ENCODE peak calls at places on chromosomes 12 and 14, in ten cellular contexts. Q, B, G, M, W, H, Z, L, R and P are unnamed samples.

GRCh38 chr14:104473244-104473565 is 106.4 kb upstream of the C14orf180 start:
- DNase-seq in L (no peak), Q (no peak), W (no peak), G (no peak), B (no peak), R (no peak), H (no peak), M (no peak), Z (no peak), P (no peak)

GRCh38 chr12:124713436-124714082 is 146.1 kb upstream of the NCOR2 start:
- DNase-seq in Z (no peak), R (peak; percentile 45), G (no peak), M (peak; percentile 93), W (no peak), H (peak; percentile 36), Q (peak; percentile 81), B (no peak), L (peak; percentile 87), P (no peak)

GRCh38 chr14:35052637-35053036 is 6.6 kb downstream of the FAM177A1 start:
- DNase-seq in Z (no peak), H (no peak), M (no peak), G (no peak), R (no peak), B (no peak), Q (no peak), W (no peak), L (no peak), P (no peak)

GRCh38 chr14:63908667-63909264 is 56.0 kb downstream of the SYNE2 start:
- DNase-seq in G (no peak), R (no peak), H (no peak), L (no peak), M (no peak), Z (no peak), W (no peak), B (no peak), Q (no peak), P (no peak)

GRCh38 chr12:131321988-131322387 is 368.3 kb downstream of the ADGRD1 start:
- DNase-seq in Q (no peak), Z (no peak), W (no peak), G (no peak), B (no peak), H (no peak), M (no peak), L (peak; percentile 43), R (no peak), P (no peak)

GRCh38 chr14:101721951-101722661 is 39.4 kb upstream of the PPP2R5C start:
- DNase-seq in Q (no peak), W (no peak), H (peak; percentile 51), G (no peak), B (peak; percentile 88), M (no peak), L (peak; percentile 89), R (peak; percentile 45), Z (no peak), P (peak; percentile 65)

GRCh38 chr12:58703911-58704310 is 216.4 kb downstream of the LRIG3 start:
- DNase-seq in L (no peak), Q (no peak), W (no peak), R (no peak), Z (no peak), M (no peak), H (no peak), B (no peak), G (no peak), P (no peak)

GRCh38 chr12:29519585-29520182 is 22.2 kb upstream of the OVCH1 start:
- DNase-seq in B (no peak), Z (no peak), M (no peak), G (peak; percentile 27), Q (no peak), R (no peak), W (peak; percentile 23), H (no peak), L (peak; percentile 79), P (peak; percentile 26)

DNA sequence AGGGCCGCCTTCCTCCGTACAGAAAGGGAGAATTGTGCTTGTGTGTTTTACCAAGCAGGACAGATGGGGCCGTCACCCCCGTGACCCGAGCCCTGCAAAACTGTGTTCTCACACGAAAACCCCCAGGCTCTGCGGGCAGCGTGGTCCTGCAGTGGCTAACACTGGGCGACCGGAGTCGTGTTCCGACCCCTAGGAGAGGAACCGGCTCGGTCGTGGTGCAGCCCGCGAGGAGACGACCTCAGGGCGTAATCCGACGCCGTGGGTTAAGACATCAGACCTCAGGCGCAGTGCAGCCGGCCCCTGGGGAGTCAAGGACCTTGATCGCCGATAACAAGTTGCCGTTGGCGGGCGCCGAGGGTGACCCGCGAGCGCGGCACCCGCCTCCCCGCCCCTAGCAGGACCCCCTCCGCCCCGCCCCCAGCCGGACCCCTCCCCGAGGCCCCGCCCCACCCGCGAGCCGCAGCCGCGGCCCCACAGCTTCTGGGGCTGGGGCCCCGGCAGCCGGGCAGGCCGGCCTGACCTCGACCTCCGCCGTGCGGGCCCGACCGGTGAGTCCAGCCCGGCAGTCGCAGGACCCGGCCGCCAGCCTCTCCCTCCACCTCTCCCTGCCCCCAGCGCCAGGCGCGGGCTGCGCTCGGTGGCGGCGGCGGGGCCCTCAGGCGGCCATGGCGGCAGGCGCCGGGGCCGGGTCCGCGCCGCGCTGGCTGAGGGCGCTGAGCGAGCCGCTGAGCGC is at the start of gene CHPT1:
- DNase-seq in H (peak; percentile 82), G (peak; percentile 87), M (no peak), Z (peak; percentile 50), W (peak; percentile 95), B (peak; percentile 93), L (peak; percentile 98), R (peak; percentile 81), Q (peak; percentile 83), P (peak; percentile 84)
- TF ChIP-seq POLR2A in H (no peak), G (peak; percentile 59), M (peak; percentile 64), Z (peak; percentile 58), W (peak; percentile 73), B (no peak), L (peak; percentile 78), R (peak; percentile 57), Q (no peak), P (peak; percentile 42)

GRCh38 chr12:121813951-121814350 is 10.1 kb downstream of the SETD1B start:
- DNase-seq in L (no peak), W (no peak), B (no peak), Z (no peak), H (no peak), G (no peak), M (no peak), R (no peak), Q (no peak), P (no peak)

GRCh38 chr12:121810833-121811433 is 7.1 kb downstream of the SETD1B start:
- DNase-seq in Q (no peak), L (peak; percentile 67), G (no peak), B (no peak), W (no peak), H (no peak), Z (no peak), R (no peak), M (no peak), P (no peak)

GRCh38 chr12:121811434-121812319 is 7.9 kb downstream of the SETD1B start:
- DNase-seq in H (peak; percentile 77), W (peak; percentile 82), Z (peak; percentile 80), M (no peak), B (peak; percentile 93), R (peak; percentile 75), L (peak; percentile 91), Q (peak; percentile 87), G (peak; percentile 78), P (peak; percentile 80)

GRCh38 chr12:121812921-121813896 is 9.4 kb downstream of the SETD1B start:
- DNase-seq in W (peak; percentile 39), L (no peak), M (no peak), Q (peak; percentile 67), R (peak; percentile 18), G (peak; percentile 55), Z (no peak), B (no peak), H (peak; percentile 69), P (no peak)

DNA sequence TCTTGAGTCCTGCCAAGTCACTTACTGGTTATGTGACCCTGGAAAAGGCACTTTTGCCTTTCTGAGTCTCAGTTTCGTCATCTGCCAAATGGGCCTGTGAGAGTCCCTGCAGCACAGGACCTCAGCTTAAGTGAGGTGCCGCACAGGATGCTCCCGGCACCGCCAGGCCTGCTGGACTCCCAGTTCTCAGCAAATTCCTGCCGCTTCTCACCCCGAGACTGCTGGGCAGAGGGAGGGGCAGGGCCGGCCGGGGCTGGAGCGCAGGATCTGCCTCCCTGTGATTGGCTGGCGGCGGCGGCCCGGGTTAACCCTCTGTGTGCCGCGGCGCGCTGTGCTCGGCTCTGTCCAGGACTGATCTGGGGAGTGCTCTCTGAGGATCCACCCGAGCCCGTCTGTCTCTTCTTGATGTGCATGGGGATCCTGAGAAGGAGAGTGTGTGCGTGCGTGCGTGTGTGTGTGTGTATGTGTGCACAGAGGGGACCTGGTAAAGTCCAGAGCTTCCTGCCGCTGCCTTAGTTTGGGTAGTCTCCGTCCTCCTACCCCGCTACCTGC is 8.6 kb downstream of the SETD1B start:
- DNase-seq in G (peak; percentile 84), Q (peak; percentile 89), Z (peak; percentile 71), B (peak; percentile 93), L (no peak), H (peak; percentile 87), W (peak; percentile 93), R (peak; percentile 76), M (no peak), P (peak; percentile 85)
- TF ChIP-seq POLR2A in G (peak; percentile 32), Q (no peak), Z (no peak), B (no peak), L (no peak), H (no peak), W (no peak), R (no peak), M (no peak), P (peak; percentile 31)

GRCh38 chr12:48197549-48197966 is 5.5 kb downstream of the OR10AD1 start:
- DNase-seq in R (no peak), L (peak; percentile 49), M (peak; percentile 15), Q (no peak), Z (no peak), B (no peak), W (peak; percentile 20), H (no peak), G (peak; percentile 19), P (peak; percentile 68)

GRCh38 chr12:48198619-48198973 is 4.5 kb downstream of the OR10AD1 start:
- DNase-seq in Q (peak; percentile 78), H (peak; percentile 42), M (no peak), B (peak; percentile 86), R (peak; percentile 53), W (peak; percentile 32), G (peak; percentile 39), L (no peak), Z (peak; percentile 39), P (peak; percentile 79)

GRCh38 chr12:48199784-48200198 is 3.3 kb downstream of the OR10AD1 start:
- DNase-seq in L (no peak), H (no peak), Q (no peak), W (no peak), M (no peak), G (no peak), R (no peak), Z (peak; percentile 30), B (no peak), P (peak; percentile 17)

GRCh38 chr12:48198985-48199384 is 4.1 kb downstream of the OR10AD1 start:
- DNase-seq in R (no peak), W (no peak), H (no peak), G (no peak), B (no peak), M (no peak), Q (no peak), Z (no peak), L (no peak), P (no peak)

GRCh38 chr12:48197967-48198618 is 5.0 kb downstream of the OR10AD1 start:
- DNase-seq in W (peak; percentile 96), H (peak; percentile 98), G (peak; percentile 98), B (peak; percentile 99), L (peak; percentile 98), R (peak; percentile 98), Q (peak; percentile 99), Z (peak; percentile 93), M (peak; percentile 80), P (peak; percentile 98)
- TF ChIP-seq POLR2A in W (peak; percentile 98), H (no peak), G (peak; percentile 98), B (peak; percentile 45), L (peak; percentile 61), R (peak; percentile 99), Q (peak; percentile 96), Z (peak; percentile 87), M (peak; percentile 99), P (peak; percentile 97)

GRCh38 chr12:12538535-12538934 is 24.1 kb downstream of the DUSP16 start:
- DNase-seq in G (no peak), R (no peak), M (no peak), B (no peak), L (peak; percentile 60), H (no peak), Z (no peak), W (no peak), Q (no peak), P (no peak)
- TF ChIP-seq POLR2A in G (no peak), R (no peak), M (no peak), B (no peak), L (no peak), H (no peak), Z (no peak), W (no peak), Q (no peak), P (no peak)